ENCODE peak calls at places on chromosomes 3 and 15, in nine cellular contexts. W, P, K, Z, A, R, L, E and G are unnamed samples.
A peak's percentile ranks its signal among the peaks of the same experiment; 100 is the strongest.

GRCh38 chr15:60649845-60650548 is 171.1 kb upstream of the ICE2 start:
- DNase-seq in W (no peak), P (no peak), K (no peak), Z (no peak), A (no peak), R (peak; percentile 64), L (no peak), E (no peak), G (no peak)

GRCh38 chr3:10368512-10368911 is 47.6 kb upstream of the SEC13 start:
- DNase-seq in W (no peak), P (no peak), K (no peak), Z (no peak), A (no peak), R (no peak), L (no peak), E (no peak), G (no peak)

GRCh38 chr3:129502641-129503386 is 25.6 kb upstream of the RHO start:
- DNase-seq in W (no peak), P (no peak), K (no peak), Z (no peak), A (no peak), R (peak; percentile 17), L (peak; percentile 53), E (no peak), G (no peak)

GRCh38 chr3:154954750-154955149 is 125.4 kb upstream of the MME start:
- DNase-seq in W (no peak), P (no peak), K (no peak), Z (no peak), A (no peak), R (no peak), L (no peak), E (no peak), G (peak; percentile 46)

GRCh38 chr15:61383421-61383820 is 154.3 kb upstream of the RORA start:
- DNase-seq in W (no peak), P (no peak), K (no peak), Z (no peak), A (no peak), R (no peak), L (no peak), E (no peak), G (no peak)

GRCh38 chr3:13426591-13426990 is 6.5 kb upstream of the NUP210 start:
- DNase-seq in W (no peak), P (no peak), K (no peak), Z (no peak), A (no peak), R (no peak), L (no peak), E (no peak), G (no peak)

GRCh38 chr15:51401065-51401780 is 59.8 kb downstream of the GLDN start:
- DNase-seq in W (no peak), P (no peak), K (no peak), Z (no peak), A (no peak), R (no peak), L (no peak), E (no peak), G (no peak)

GRCh38 chr3:131735121-131735520 is 232.3 kb upstream of the MRPL3 start:
- DNase-seq in W (no peak), P (no peak), K (no peak), Z (no peak), A (no peak), R (no peak), L (no peak), E (no peak), G (no peak)

DNA sequence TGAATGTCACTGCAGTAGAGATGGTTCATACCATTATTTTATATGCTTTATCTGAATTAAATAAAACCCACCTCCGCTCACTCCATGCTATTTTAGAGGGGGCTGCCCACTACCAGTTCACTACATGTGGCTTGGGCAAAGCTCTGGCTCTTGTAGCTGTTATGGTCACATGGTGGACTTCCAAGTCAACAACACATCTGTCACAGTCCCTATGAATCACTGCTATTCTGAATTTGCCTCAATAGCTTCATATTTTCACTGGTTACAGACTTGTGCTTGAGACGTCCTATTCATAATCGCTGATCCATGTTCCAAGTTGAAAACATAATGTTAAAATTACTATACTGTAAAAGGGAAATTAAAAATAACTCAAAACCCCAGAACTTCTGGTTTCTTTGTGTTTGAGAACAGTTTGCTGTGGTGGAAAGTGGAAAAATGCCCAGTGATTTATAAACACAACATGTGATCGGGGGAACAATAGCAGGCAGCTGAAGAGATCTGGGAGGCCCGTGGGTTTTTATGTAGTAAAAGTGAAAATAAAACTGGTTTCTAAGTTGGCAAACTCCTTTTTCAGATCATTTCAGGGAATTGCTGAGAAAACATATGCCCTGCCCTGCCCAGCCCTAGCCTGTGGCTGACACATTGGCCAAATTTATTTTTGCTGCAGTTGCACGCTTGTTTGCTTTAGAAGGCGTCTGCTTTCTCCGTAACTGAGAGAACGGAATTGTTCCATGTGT is 128.8 kb upstream of the PRR23C start:
- DNase-seq in W (no peak), P (no peak), K (no peak), Z (no peak), A (no peak), R (no peak), L (no peak), E (no peak), G (peak; percentile 29)
- H3K4me3 ChIP-seq in W (peak overlapping the region; percentile 58), P (no peak overlapping the region), K (no peak overlapping the region), Z (no peak overlapping the region), A (peak overlapping the region; percentile 38), R (no peak overlapping the region), L (peak overlapping the region; percentile 7), E (peak overlapping the region; percentile 6), G (peak overlapping the region; percentile 63)

GRCh38 chr3:71816757-71817156 is 31.8 kb upstream of the PROK2 start:
- DNase-seq in W (no peak), P (no peak), K (no peak), Z (no peak), A (no peak), R (no peak), L (no peak), E (no peak), G (no peak)

GRCh38 chr3:71815676-71816075 is 30.7 kb upstream of the PROK2 start:
- DNase-seq in W (no peak), P (no peak), K (no peak), Z (no peak), A (no peak), R (no peak), L (no peak), E (no peak), G (no peak)

GRCh38 chr3:71816141-71816540 is 31.2 kb upstream of the PROK2 start:
- DNase-seq in W (no peak), P (no peak), K (no peak), Z (no peak), A (no peak), R (no peak), L (no peak), E (no peak), G (no peak)

GRCh38 chr3:71813704-71814103 is 28.8 kb upstream of the PROK2 start:
- DNase-seq in W (no peak), P (no peak), K (no peak), Z (no peak), A (no peak), R (no peak), L (no peak), E (no peak), G (no peak)

DNA sequence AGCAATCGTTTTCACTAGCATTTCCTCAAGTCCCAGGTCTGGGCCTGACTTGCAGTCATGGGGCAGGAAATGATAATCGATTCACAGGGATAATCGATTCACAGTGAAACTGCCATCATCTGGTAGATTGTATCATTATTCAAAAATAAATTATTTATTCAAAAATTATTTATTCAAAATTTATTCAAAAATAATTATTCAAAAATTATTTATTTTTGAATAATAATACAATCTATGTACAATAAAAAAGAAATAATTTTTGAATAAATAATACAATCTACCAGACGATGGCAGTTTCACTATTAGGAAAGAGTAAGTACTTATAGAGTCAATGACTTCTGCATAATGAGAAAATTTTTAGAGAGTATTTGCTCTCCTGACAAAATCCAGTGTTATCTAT is 28.1 kb upstream of the PROK2 start:
- DNase-seq in W (no peak), P (no peak), K (no peak), Z (no peak), A (no peak), R (no peak), L (no peak), E (no peak), G (no peak)
- H3K4me3 ChIP-seq in W (no peak overlapping the region), P (no peak overlapping the region), K (no peak overlapping the region), Z (no peak overlapping the region), A (no peak overlapping the region), R (no peak overlapping the region), L (no peak overlapping the region), E (no peak overlapping the region), G (no peak overlapping the region)

GRCh38 chr15:74784426-74784825 is 2.5 kb downstream of the CSK start:
- DNase-seq in W (no peak), P (no peak), K (no peak), Z (no peak), A (no peak), R (no peak), L (no peak), E (no peak), G (no peak)
- H3K4me3 ChIP-seq in W (no peak overlapping the region), P (no peak overlapping the region), K (no peak overlapping the region), Z (peak overlapping the region; percentile 83), A (no peak overlapping the region), R (peak overlapping the region; percentile 80), L (peak overlapping the region; percentile 84), E (no peak overlapping the region), G (no peak overlapping the region)

GRCh38 chr3:159882367-159882766 is 106.3 kb upstream of the IL12A start:
- DNase-seq in W (no peak), P (no peak), K (no peak), Z (no peak), A (no peak), R (no peak), L (no peak), E (no peak), G (no peak)

GRCh38 chr3:159881828-159882309 is 106.8 kb upstream of the IL12A start:
- DNase-seq in W (no peak), P (peak; percentile 21), K (no peak), Z (no peak), A (no peak), R (no peak), L (no peak), E (peak; percentile 49), G (no peak)

GRCh38 chr3:159884661-159885402 is 103.8 kb upstream of the IL12A start:
- DNase-seq in W (no peak), P (no peak), K (no peak), Z (no peak), A (no peak), R (no peak), L (no peak), E (no peak), G (peak; percentile 78)

GRCh38 chr3:159881208-159881607 is 107.4 kb upstream of the IL12A start:
- DNase-seq in W (no peak), P (no peak), K (no peak), Z (no peak), A (no peak), R (no peak), L (no peak), E (no peak), G (no peak)

DNA sequence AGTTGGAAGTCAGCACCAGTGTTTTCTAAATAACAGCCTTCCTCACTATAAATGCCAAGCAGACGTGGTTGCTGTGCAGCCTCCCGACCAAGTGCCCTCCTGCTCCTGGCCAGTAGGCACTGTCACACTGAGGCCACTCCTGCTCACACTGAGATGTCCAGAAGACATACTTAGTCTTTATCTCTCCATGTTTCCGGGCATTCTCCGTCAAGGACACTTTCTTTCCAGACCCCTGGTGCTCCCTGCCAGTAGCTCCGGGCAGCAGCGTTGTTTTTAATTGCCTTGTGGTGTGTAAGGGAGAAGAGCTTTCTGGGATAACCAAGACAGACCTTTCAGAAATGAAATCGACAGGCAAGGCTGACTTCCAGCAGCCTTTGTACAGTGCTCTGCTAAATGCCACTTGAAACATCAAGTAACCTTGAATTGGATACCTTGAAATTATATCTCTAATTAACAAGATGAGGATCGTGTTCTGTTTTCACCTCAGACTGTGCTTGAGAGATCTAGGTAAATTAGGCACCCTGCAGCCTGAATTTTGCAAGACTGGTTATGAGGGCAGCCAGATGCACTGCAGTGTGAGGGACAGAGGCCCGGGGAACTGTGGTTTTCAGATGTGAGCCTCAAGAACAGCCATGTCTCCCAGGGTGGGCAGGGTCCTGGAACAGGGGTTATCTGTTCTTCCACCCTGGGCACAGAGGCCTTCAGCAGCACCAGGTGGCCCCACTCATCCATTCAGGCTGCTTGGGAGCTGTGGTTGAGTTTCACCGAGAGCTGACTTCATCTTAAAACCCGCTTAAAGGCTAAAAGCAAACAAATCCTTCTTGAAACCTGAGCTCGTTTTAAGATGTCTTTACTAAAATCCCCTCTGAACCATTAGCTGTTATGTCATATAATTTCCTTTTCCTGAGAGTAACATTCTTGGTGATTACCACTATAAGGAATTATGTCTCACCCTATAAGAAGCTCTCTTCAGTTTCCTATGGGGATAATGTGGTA is 105.6 kb upstream of the IL12A start:
- DNase-seq in W (no peak), P (no peak), K (no peak), Z (no peak), A (no peak), R (no peak), L (no peak), E (no peak), G (peak; percentile 73)
- H3K4me3 ChIP-seq in W (no peak overlapping the region), P (no peak overlapping the region), K (no peak overlapping the region), Z (no peak overlapping the region), A (no peak overlapping the region), R (no peak overlapping the region), L (peak overlapping the region; percentile 7), E (no peak overlapping the region), G (no peak overlapping the region)